ENCODE peak calls at places on chromosome 10, in four cellular contexts. O is NT2/D1, R is HCT116, M is neuronal stem cell. H is an unnamed sample.

GRCh38 chr10:18860591-18861205 is 187.9 kb upstream of the MALRD1 start:
- DNase-seq in O (no peak), R (no peak), M (peak; percentile 9), H (peak; percentile 67)

GRCh38 chr10:126252884-126253612 is 135.2 kb downstream of the ADAM12 start:
- DNase-seq in O (no peak), R (no peak), M (no peak), H (peak; percentile 100)

GRCh38 chr10:113069595-113069994 is 119.5 kb downstream of the TCF7L2 start:
- DNase-seq in O (no peak), R (peak; percentile 65), M (no peak), H (peak; percentile 97)

GRCh38 chr10:28991326-28991725 is 297.5 kb upstream of the LYZL1 start:
- DNase-seq in O (no peak), R (peak; percentile 76), M (no peak), H (peak; percentile 21)

GRCh38 chr10:6055929-6056328 is 6.2 kb downstream of the IL2RA start:
- DNase-seq in O (no peak), R (no peak), M (no peak), H (no peak)

GRCh38 chr10:117653170-117653515 is 110.6 kb downstream of the EMX2 start:
- DNase-seq in O (no peak), R (peak; percentile 83), M (no peak), H (peak; percentile 95)

GRCh38 chr10:42623929-42624328 is 14.4 kb downstream of the ZNF33B start:
- DNase-seq in O (no peak), R (no peak), M (no peak), H (no peak)

GRCh38 chr10:78336402-78336791 is 302.7 kb downstream of the RPS24 start:
- DNase-seq in O (no peak), R (no peak), M (no peak), H (peak; percentile 97)

GRCh38 chr10:110151467-110151866 is 55.9 kb upstream of the MXI1 start:
- DNase-seq in O (no peak), R (no peak), M (no peak), H (no peak)

GRCh38 chr10:98295907-98296306 is 27.9 kb upstream of the LOXL4 start:
- DNase-seq in O (no peak), R (no peak), M (no peak), H (peak; percentile 31)

GRCh38 chr10:24469993-24470392 is 253.7 kb downstream of the ARHGAP21 start:
- DNase-seq in O (no peak), R (no peak), M (no peak), H (peak; percentile 12)

GRCh38 chr10:7121154-7121797 is 289.6 kb downstream of the SFMBT2 start:
- DNase-seq in O (peak; percentile 39), R (peak; percentile 8), M (peak; percentile 54), H (peak; percentile 15)

GRCh38 chr10:514137-514671 is 175.3 kb downstream of the DIP2C start:
- DNase-seq in O (no peak), R (no peak), M (no peak), H (no peak)

GRCh38 chr10:16481052-16481728 is 40.5 kb downstream of the C1QL3 start:
- DNase-seq in O (no peak), R (no peak), M (no peak), H (no peak)

GRCh38 chr10:36331121-36331520 is 689.0 kb upstream of the FZD8 start:
- DNase-seq in O (no peak), R (no peak), M (no peak), H (no peak)

GRCh38 chr10:132536241-132536963 is 1.2 kb upstream of the INPP5A start:
- DNase-seq in O (no peak), R (no peak), M (no peak), H (peak; percentile 10)

GRCh38 chr10:96389785-96390184 is 31.0 kb upstream of the OPALIN start:
- DNase-seq in O (no peak), R (no peak), M (no peak), H (no peak)

GRCh38 chr10:61452229-61452651 is 941 bp downstream of the TMEM26 start:
- DNase-seq in O (no peak), R (no peak), M (peak; percentile 8), H (peak; percentile 27)

GRCh38 chr10:131674130-131674529 is 226.7 kb upstream of the PPP2R2D start:
- DNase-seq in O (no peak), R (no peak), M (no peak), H (no peak)

GRCh38 chr10:46527241-46527811 is 29.1 kb downstream of the GPRIN2 start:
- DNase-seq in O (no peak), R (no peak), M (no peak), H (no peak)

GRCh38 chr10:101227765-101228681 is 1.2 kb downstream of the LBX1 start:
- DNase-seq in O (no peak), R (no peak), M (no peak), H (no peak)

GRCh38 chr10:79018591-79019011 is 50.2 kb upstream of the ZMIZ1 start:
- DNase-seq in O (no peak), R (no peak), M (no peak), H (peak; percentile 32)

GRCh38 chr10:132885451-132886210 is 56.7 kb downstream of the CFAP46 start:
- DNase-seq in O (no peak), R (no peak), M (no peak), H (no peak)

GRCh38 chr10:72364239-72364777 is 9.6 kb upstream of the DNAJB12 start:
- DNase-seq in O (peak; percentile 77), R (peak; percentile 82), M (peak; percentile 74), H (peak; percentile 93)
- H3K4me3 ChIP-seq in O (no peak overlapping the region), R (peak overlapping the region; percentile 22), M (no peak overlapping the region), H (no peak overlapping the region)

GRCh38 chr10:95389982-95390381 is 99.2 kb upstream of the PDLIM1 start:
- DNase-seq in O (no peak), R (no peak), M (no peak), H (no peak)

GRCh38 chr10:95389176-95389575 is 98.4 kb upstream of the PDLIM1 start:
- DNase-seq in O (no peak), R (no peak), M (no peak), H (no peak)

GRCh38 chr10:95388539-95388938 is 97.7 kb upstream of the PDLIM1 start:
- DNase-seq in O (no peak), R (no peak), M (no peak), H (peak; percentile 25)

GRCh38 chr10:95387383-95387782 is 96.6 kb upstream of the PDLIM1 start:
- DNase-seq in O (no peak), R (no peak), M (no peak), H (no peak)

GRCh38 chr10:95388072-95388471 is 97.3 kb upstream of the PDLIM1 start:
- DNase-seq in O (no peak), R (no peak), M (no peak), H (no peak)
- H3K4me1 ChIP-seq in O (no peaks in the 10 kb centered on the region), R (no peaks in the 10 kb centered on the region), M (no peaks in the 10 kb centered on the region), H (no peaks in the 10 kb centered on the region)

GRCh38 chr10:67385089-67385488 is 310.9 kb downstream of the CTNNA3 start:
- DNase-seq in O (no peak), R (no peak), M (no peak), H (no peak)

GRCh38 chr10:67386260-67386659 is 309.7 kb downstream of the CTNNA3 start:
- DNase-seq in O (no peak), R (no peak), M (no peak), H (no peak)

DNA sequence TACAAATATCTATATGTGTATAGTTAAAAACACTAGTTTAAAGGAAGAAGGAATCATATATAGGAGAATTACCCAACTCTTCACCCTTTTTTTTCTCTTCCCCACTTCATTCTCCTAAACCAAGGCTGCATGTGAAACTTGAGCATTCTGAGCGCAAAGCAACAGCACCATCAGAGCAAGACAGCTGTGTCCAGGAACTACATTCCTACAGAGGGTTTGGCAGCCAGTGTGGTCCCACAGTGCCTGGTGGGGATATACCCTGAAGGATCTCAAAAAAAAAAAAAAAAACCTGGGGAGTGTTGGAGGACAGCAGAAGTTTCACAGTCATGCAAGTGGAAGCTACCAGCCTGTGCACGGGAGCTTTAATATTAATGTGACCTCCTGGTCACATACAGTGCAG is 310.4 kb downstream of the CTNNA3 start:
- DNase-seq in O (no peak), R (no peak), M (no peak), H (no peak)
- H3K9ac ChIP-seq in O (no peak overlapping the region), R (no peak overlapping the region), M (no peak overlapping the region), H (no peak overlapping the region)

GRCh38 chr10:130022071-130022470 is 58.0 kb upstream of the EBF3 start:
- DNase-seq in O (no peak), R (no peak), M (no peak), H (no peak)
- H3K4me3 ChIP-seq in O (no peak overlapping the region), R (no peak overlapping the region), M (no peak overlapping the region), H (no peak overlapping the region)

DNA sequence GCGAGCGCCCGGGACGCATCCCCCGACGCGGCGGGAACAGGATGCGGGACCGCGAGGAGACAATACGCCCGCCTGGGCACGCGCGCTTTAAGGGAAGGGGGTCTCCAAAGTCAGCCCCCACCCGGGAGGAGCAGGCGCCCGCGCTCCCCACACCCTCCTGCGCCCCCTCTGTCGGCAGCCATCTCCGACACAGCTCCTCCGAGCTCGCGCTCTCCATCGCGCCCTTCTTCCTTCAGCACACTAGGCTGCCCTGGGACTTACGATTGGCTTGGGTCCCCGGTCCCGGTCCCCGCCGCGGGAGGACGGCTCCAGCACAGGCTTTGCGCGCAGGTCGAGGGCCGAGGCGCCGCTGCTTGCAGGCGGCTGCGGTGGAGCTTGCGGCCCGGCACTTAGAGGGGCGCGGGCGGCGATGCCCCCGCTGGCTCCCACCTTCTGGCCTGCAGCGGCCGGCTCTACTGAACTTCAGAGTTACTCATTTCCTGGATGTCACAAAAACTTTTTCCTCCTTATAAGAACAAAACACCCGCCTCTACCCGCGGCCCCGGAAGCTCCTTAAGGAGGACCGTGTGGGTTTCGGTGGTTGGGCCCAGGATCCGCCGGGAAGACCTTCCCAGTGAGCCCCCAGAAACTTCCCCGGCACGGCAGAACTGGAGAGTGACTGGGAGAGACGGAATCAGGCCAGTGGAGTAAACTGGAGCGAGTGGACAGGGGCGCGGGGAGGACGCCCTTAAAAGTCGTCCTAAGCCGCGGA is at the start of gene ITPRIP:
- DNase-seq in O (no peak), R (peak; percentile 69), M (peak; percentile 73), H (peak; percentile 92)
- H3K4me1 ChIP-seq in O (peaks cover 7% of the 10 kb centered on the region), R (peaks cover 37% of the 10 kb centered on the region), M (peaks cover 16% of the 10 kb centered on the region), H (peaks cover 27% of the 10 kb centered on the region)

DNA sequence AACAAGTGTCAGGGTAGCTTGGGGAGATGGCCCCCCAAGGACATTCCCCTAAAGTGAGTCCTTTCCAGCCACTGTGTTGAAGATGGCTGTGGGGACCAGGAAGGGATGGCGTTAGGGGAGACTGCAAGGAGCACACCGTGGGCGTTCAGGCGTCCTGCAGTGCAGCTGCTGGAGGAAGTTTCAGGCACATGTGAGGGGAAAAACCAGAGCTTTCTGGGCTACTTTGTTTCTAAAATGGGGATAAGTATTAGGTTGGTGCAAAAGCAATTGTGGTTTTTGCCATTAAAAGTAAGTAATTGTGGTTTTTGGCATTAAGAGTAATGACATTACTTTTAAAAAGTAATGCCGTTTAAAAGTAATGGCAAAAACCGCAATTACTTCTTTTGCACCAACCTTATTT is 14.3 kb downstream of the PRF1 start:
- DNase-seq in O (no peak), R (no peak), M (no peak), H (no peak)
- H3K9ac ChIP-seq in O (no peak overlapping the region), R (no peak overlapping the region), M (no peak overlapping the region), H (no peak overlapping the region)

GRCh38 chr10:104253576-104254410 is 899 bp upstream of the GSTO1 start:
- DNase-seq in O (no peak), R (no peak), M (no peak), H (peak; percentile 12)
- H3K4me3 ChIP-seq in O (peak overlapping the region; percentile 78), R (peak overlapping the region; percentile 68), M (no peak overlapping the region), H (peak overlapping the region; percentile 83)

H was measured in fibroblast of lung.